ENCODE peak calls at places on chromosome X, in ten cellular contexts. Z, W, B, H, K, U, C, X, G and V are unnamed samples.
A peak's percentile ranks its signal among the peaks of the same experiment; 100 is the strongest.

GRCh38 chrX:74450803-74451449 is 29.6 kb downstream of the SLC16A2 start:
- DNase-seq in G (no peak), X (no peak), C (no peak), W (no peak), K (no peak), Z (no peak), H (peak; percentile 90), B (peak; percentile 44), U (no peak), V (peak; percentile 85)

GRCh38 chrX:12791253-12792228 is at the start of gene PRPS2:
- DNase-seq in H (peak; percentile 71), G (peak; percentile 55), K (peak; percentile 34), X (peak; percentile 48), U (peak; percentile 70), W (peak; percentile 70), C (peak; percentile 70), B (peak; percentile 82), Z (peak; percentile 82), V (no peak)

GRCh38 chrX:8730812-8731578 is 942 bp downstream of the ANOS1 start:
- DNase-seq in U (no peak), B (no peak), W (no peak), G (no peak), C (no peak), Z (no peak), X (no peak), K (no peak), H (peak; percentile 25), V (no peak)

GRCh38 chrX:17405225-17405969 is 30.4 kb downstream of the NHS start:
- DNase-seq in G (no peak), X (no peak), U (no peak), B (peak; percentile 53), K (no peak), H (peak; percentile 38), Z (no peak), C (no peak), W (no peak), V (no peak)

GRCh38 chrX:53188763-53189162 is 36.2 kb downstream of the KDM5C start:
- DNase-seq in X (no peak), U (no peak), C (no peak), H (peak; percentile 29), W (no peak), G (no peak), Z (no peak), B (no peak), K (no peak), V (no peak)

GRCh38 chrX:154546354-154547244 is at the start of gene G6PD:
- DNase-seq in G (peak; percentile 81), C (peak; percentile 71), X (peak; percentile 67), Z (peak; percentile 71), K (peak; percentile 58), H (peak; percentile 83), B (peak; percentile 61), U (peak; percentile 79), W (peak; percentile 77), V (no peak)

GRCh38 chrX:97895751-97896150 is 1012.0 kb downstream of the RPA4 start:
- DNase-seq in W (no peak), B (no peak), Z (no peak), G (no peak), C (no peak), H (peak; percentile 40), U (no peak), X (no peak), K (no peak), V (no peak)

GRCh38 chrX:71514367-71515038 is 18.4 kb upstream of the OGT start:
- DNase-seq in W (no peak), H (peak; percentile 22), X (peak; percentile 31), C (no peak), B (no peak), Z (no peak), G (no peak), U (no peak), K (no peak), V (no peak)

GRCh38 chrX:68985135-68985725 is 156.4 kb downstream of the EFNB1 start:
- DNase-seq in W (no peak), C (no peak), H (no peak), B (no peak), X (no peak), G (no peak), K (no peak), U (no peak), Z (no peak), V (no peak)

GRCh38 chrX:110145854-110146253 is 142.9 kb downstream of the TMEM164 start:
- DNase-seq in X (no peak), B (no peak), H (peak; percentile 59), G (no peak), U (no peak), C (peak; percentile 14), W (no peak), K (no peak), Z (no peak), V (no peak)

GRCh38 chrX:34884693-34885277 is 57.8 kb upstream of the FAM47B start:
- DNase-seq in W (no peak), C (no peak), K (no peak), X (no peak), U (no peak), G (no peak), Z (no peak), B (peak; percentile 30), H (peak; percentile 79), V (peak; percentile 60)

GRCh38 chrX:24014388-24015018 is 12.5 kb downstream of the KLHL15 start:
- DNase-seq in H (no peak), G (no peak), X (no peak), Z (no peak), K (no peak), W (no peak), U (no peak), B (no peak), C (no peak), V (no peak)

GRCh38 chrX:121949041-121949760 is 901.8 kb downstream of the GLUD2 start:
- DNase-seq in X (no peak), Z (no peak), H (peak; percentile 56), W (no peak), K (no peak), U (no peak), C (no peak), B (no peak), G (no peak), V (no peak)

GRCh38 chrX:57137481-57137880 is 284 bp upstream of the SPIN2A start:
- DNase-seq in X (no peak), W (no peak), U (no peak), C (peak; percentile 22), H (peak; percentile 62), Z (no peak), G (no peak), K (no peak), B (no peak), V (no peak)

GRCh38 chrX:108271397-108271787 is 166.8 kb downstream of the COL4A6 start:
- DNase-seq in C (no peak), B (no peak), H (no peak), U (no peak), Z (no peak), G (no peak), K (no peak), X (no peak), W (no peak), V (no peak)

GRCh38 chrX:1391707-1392375 is at the start of gene SLC25A6:
- DNase-seq in C (peak; percentile 89), W (peak; percentile 99), X (peak; percentile 100), G (peak; percentile 100), U (peak; percentile 99), Z (peak; percentile 99), K (peak; percentile 99), B (peak; percentile 98), H (peak; percentile 100), V (peak; percentile 66)

GRCh38 chrX:9392445-9392844 is 72.4 kb upstream of the TBL1X start:
- DNase-seq in H (peak; percentile 10), W (no peak), B (no peak), Z (no peak), K (no peak), C (no peak), U (no peak), G (no peak), X (no peak), V (no peak)

GRCh38 chrX:39808471-39808917 is 289.3 kb downstream of the BCOR start:
- DNase-seq in K (no peak), C (peak; percentile 57), B (no peak), Z (no peak), H (peak; percentile 85), U (no peak), W (no peak), X (no peak), G (no peak), V (peak; percentile 43)

GRCh38 chrX:21487832-21488231 is 113.6 kb downstream of the CNKSR2 start:
- DNase-seq in W (no peak), U (no peak), B (no peak), Z (peak; percentile 16), K (no peak), G (no peak), X (no peak), C (no peak), H (peak; percentile 2), V (no peak)

GRCh38 chrX:645024-645376 is 14.4 kb downstream of the SHOX start:
- DNase-seq in W (no peak), X (no peak), C (no peak), K (no peak), U (no peak), H (peak; percentile 44), B (peak; percentile 12), G (no peak), Z (peak; percentile 79), V (no peak)

GRCh38 chrX:115561605-115562491 is 874 bp downstream of the PLS3 start:
- DNase-seq in G (no peak), H (peak; percentile 69), Z (peak; percentile 29), C (peak; percentile 37), U (no peak), K (peak; percentile 54), X (no peak), B (peak; percentile 48), W (no peak), V (no peak)

GRCh38 chrX:1794586-1794985 is 179.7 kb downstream of the ASMT start:
- DNase-seq in U (no peak), W (no peak), Z (no peak), H (no peak), B (peak; percentile 32), X (no peak), K (no peak), G (no peak), C (no peak), V (no peak)

GRCh38 chrX:11129546-11129945 is 18.4 kb downstream of the HCCS start:
- DNase-seq in K (no peak), Z (no peak), W (no peak), C (no peak), B (no peak), U (no peak), H (no peak), X (no peak), G (no peak), V (no peak)

GRCh38 chrX:110162867-110163266 is 155.0 kb downstream of the AMMECR1 start:
- DNase-seq in G (no peak), H (no peak), U (no peak), C (no peak), Z (no peak), B (no peak), K (no peak), X (no peak), W (no peak), V (no peak)

GRCh38 chrX:75522565-75523411 is at the start of gene ZDHHC15:
- DNase-seq in C (peak; percentile 59), W (peak; percentile 40), X (no peak), G (peak; percentile 10), Z (peak; percentile 18), B (no peak), K (peak; percentile 43), U (no peak), H (peak; percentile 6), V (no peak)

GRCh38 chrX:128335671-128336070 is 283.5 kb upstream of the ACTRT1 start:
- DNase-seq in B (no peak), H (no peak), C (peak; percentile 58), Z (no peak), K (no peak), U (no peak), G (no peak), X (no peak), W (no peak), V (no peak)

GRCh38 chrX:80098038-80098437 is 83.5 kb downstream of the TBX22 start:
- DNase-seq in G (no peak), X (no peak), U (no peak), H (no peak), W (no peak), C (no peak), Z (no peak), B (no peak), K (no peak), V (no peak)

GRCh38 chrX:120452131-120452530 is 17.0 kb downstream of the LAMP2 start:
- DNase-seq in B (no peak), U (no peak), W (no peak), C (peak; percentile 41), Z (no peak), K (no peak), X (no peak), H (peak; percentile 67), G (no peak), V (no peak)